ENCODE peak calls at places on chromosomes 4 and X, in nine cellular contexts. S is left ventricle myocardium inferior; H is GM23248; E is colonic mucosa; T is neuronal stem cell; K is fibroblast of lung; V is effector memory CD4-positive, alpha-beta T cell; F is keratinocyte; A is Panc1. C is an unnamed sample.

GRCh38 chr4:86453044-86453501 is 93.2 kb upstream of the MAPK10 start:
- DNase-seq in K (peak; percentile 93), H (no peak), A (no peak), T (no peak), E (peak; percentile 29), V (no peak), S (peak; percentile 44), F (no peak), C (no peak)

GRCh38 chrX:1152090-1152489 is 60.4 kb downstream of the CRLF2 start:
- DNase-seq in A (no peak), E (no peak), T (no peak), K (no peak), F (no peak), S (no peak), V (no peak), H (no peak), C (no peak)

GRCh38 chr4:128286474-128287158 is 997 bp downstream of the PGRMC2 start:
- DNase-seq in A (no peak), K (peak; percentile 55), T (peak; percentile 15), S (no peak), F (no peak), E (peak; percentile 63), H (peak; percentile 73), V (no peak), C (peak; percentile 82)

GRCh38 chr4:37476691-37477090 is 209.5 kb downstream of the RELL1 start:
- DNase-seq in E (no peak), F (no peak), S (no peak), K (no peak), T (no peak), V (no peak), H (no peak), A (no peak), C (no peak)

GRCh38 chrX:53308836-53309235 is 27.5 kb upstream of the IQSEC2 start:
- DNase-seq in A (no peak), T (no peak), F (no peak), K (no peak), V (no peak), E (no peak), H (no peak), S (no peak), C (no peak)

GRCh38 chr4:41212221-41213203 is 1.8 kb downstream of the APBB2 start:
- DNase-seq in F (no peak), V (no peak), K (peak; percentile 81), T (no peak), H (peak; percentile 77), S (no peak), A (peak; percentile 69), E (peak; percentile 57), C (peak; percentile 70)

GRCh38 chr4:2289311-2289954 is 27.5 kb upstream of the MXD4 start:
- DNase-seq in A (no peak), F (no peak), T (no peak), H (no peak), V (no peak), K (no peak), E (no peak), S (no peak), C (no peak)

GRCh38 chrX:38930474-38930873 is 129.2 kb downstream of the MID1IP1 start:
- DNase-seq in F (no peak), T (no peak), V (no peak), H (no peak), E (no peak), K (no peak), A (no peak), S (no peak), C (no peak)

GRCh38 chr4:24089831-24090531 is 200.1 kb upstream of the PPARGC1A start:
- DNase-seq in T (no peak), A (no peak), E (no peak), F (no peak), V (no peak), H (peak; percentile 50), S (no peak), K (peak; percentile 89), C (no peak)

GRCh38 chr4:186808635-186809018 is 85.0 kb upstream of the FAT1 start:
- DNase-seq in T (no peak), S (no peak), A (no peak), H (peak; percentile 94), K (peak; percentile 53), V (no peak), F (no peak), E (no peak), C (no peak)

GRCh38 chr4:105991726-105992125 is 96.5 kb downstream of the NPNT start:
- DNase-seq in V (no peak), E (no peak), T (no peak), A (no peak), H (no peak), K (no peak), S (no peak), F (no peak), C (no peak)

GRCh38 chrX:25059273-25059672 is 43.5 kb upstream of the ARX start:
- DNase-seq in V (no peak), E (no peak), A (no peak), H (no peak), T (no peak), S (no peak), F (no peak), K (no peak), C (no peak)
- H3K27ac ChIP-seq in V (no peak overlapping the region), E (no peak overlapping the region), A (no peak overlapping the region), H (no peak overlapping the region), T (no peak overlapping the region), S (no peak overlapping the region), F (no peak overlapping the region), K (no peak overlapping the region), C (no peak overlapping the region)

GRCh38 chrX:11764602-11765067 is 6.6 kb downstream of the MSL3 start:
- DNase-seq in E (no peak), V (no peak), F (no peak), S (no peak), K (no peak), A (no peak), T (no peak), H (no peak), C (no peak)
- H3K36me3 ChIP-seq in E (no peaks in the 10 kb centered on the region), V (peaks cover 27% of the 10 kb centered on the region), F (peaks cover 3% of the 10 kb centered on the region), S (peaks cover 70% of the 10 kb centered on the region), K (no peaks in the 10 kb centered on the region), A (peaks cover 2% of the 10 kb centered on the region), T (peaks cover 22% of the 10 kb centered on the region), H (peaks cover 27% of the 10 kb centered on the region), C (peaks cover 6% of the 10 kb centered on the region)

GRCh38 chr4:111398906-111399330 is 746.3 kb upstream of the FAM241A start:
- DNase-seq in K (peak; percentile 26), F (no peak), S (no peak), H (peak; percentile 66), T (no peak), A (no peak), V (no peak), E (no peak), C (no peak)
- H3K27ac ChIP-seq in K (no peak overlapping the region), F (no peak overlapping the region), S (peak overlapping the region; percentile 6), H (peak overlapping the region; percentile 10), T (no peak overlapping the region), A (no peak overlapping the region), V (no peak overlapping the region), E (no peak overlapping the region), C (no peak overlapping the region)

DNA sequence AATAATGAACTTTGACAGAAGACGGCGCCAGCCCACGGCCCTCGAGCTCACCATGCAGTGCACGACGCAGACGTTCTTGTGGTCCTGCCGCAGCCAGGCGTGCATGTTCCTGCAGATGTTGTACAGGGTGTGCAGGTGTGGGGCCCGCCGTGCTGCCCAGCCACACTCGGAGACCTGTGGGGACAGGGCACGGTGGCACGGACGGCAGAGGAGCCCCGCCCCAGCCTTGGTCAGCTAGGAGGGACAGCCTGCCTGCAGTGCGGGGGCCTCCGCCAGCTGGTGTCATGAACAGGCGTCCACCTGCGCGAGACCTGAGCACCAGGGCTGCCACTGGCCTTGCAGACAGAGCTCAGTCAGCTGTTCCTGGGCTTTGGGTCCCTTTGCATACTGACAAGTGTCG is 49.5 kb downstream of the GAK start:
- DNase-seq in F (no peak), A (no peak), H (no peak), E (no peak), K (no peak), S (no peak), T (no peak), V (no peak), C (no peak)
- H3K36me3 ChIP-seq in F (peaks cover 56% of the 10 kb centered on the region), A (no peaks in the 10 kb centered on the region), H (peaks cover 5% of the 10 kb centered on the region), E (peaks cover 13% of the 10 kb centered on the region), K (peaks cover 34% of the 10 kb centered on the region), S (peaks cover 88% of the 10 kb centered on the region), T (peaks cover 36% of the 10 kb centered on the region), V (peaks cover 24% of the 10 kb centered on the region), C (peaks cover 28% of the 10 kb centered on the region)

DNA sequence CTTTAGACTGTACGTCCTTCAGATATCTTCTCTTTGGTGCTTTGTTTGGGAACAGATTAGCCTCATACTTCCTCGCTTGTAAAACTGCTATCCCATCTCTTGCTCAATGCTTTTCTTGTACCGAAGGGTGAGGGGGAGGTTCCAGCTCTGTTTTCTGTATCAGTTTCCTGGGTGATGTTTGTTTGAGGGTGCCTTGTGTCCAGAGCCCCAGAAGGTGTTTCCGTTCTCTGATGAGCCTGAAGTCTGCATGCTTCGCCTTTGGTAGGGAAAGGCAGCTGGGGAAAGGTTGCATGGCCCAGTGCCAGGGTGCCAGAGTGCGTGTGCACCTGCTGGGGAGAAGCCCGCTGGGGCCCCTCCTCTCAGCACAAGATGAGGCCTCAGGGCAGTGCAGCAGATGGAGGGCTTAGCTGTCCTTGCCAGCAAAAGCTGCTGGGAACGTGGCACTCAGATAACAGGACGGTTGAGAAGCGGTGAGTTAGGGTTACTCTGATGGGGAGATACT is 73.7 kb downstream of the TBL1X start:
- DNase-seq in S (no peak), E (peak; percentile 44), K (no peak), A (no peak), F (no peak), H (no peak), T (no peak), V (no peak), C (peak; percentile 79)
- H3K27ac ChIP-seq in S (no peak overlapping the region), E (no peak overlapping the region), K (no peak overlapping the region), A (no peak overlapping the region), F (no peak overlapping the region), H (no peak overlapping the region), T (no peak overlapping the region), V (no peak overlapping the region), C (no peak overlapping the region)

GRCh38 chr4:158714937-158715336 is 8.3 kb downstream of the PPID start:
- DNase-seq in E (no peak), F (no peak), S (no peak), T (no peak), A (no peak), H (no peak), V (no peak), K (no peak), C (no peak)
- H3K36me3 ChIP-seq in E (peaks cover 11% of the 10 kb centered on the region), F (peaks cover 25% of the 10 kb centered on the region), S (peaks cover 99% of the 10 kb centered on the region), T (peaks cover 27% of the 10 kb centered on the region), A (peaks cover 38% of the 10 kb centered on the region), H (peaks cover 57% of the 10 kb centered on the region), V (peaks cover 83% of the 10 kb centered on the region), K (peaks cover 2% of the 10 kb centered on the region), C (peaks cover 25% of the 10 kb centered on the region)

DNA sequence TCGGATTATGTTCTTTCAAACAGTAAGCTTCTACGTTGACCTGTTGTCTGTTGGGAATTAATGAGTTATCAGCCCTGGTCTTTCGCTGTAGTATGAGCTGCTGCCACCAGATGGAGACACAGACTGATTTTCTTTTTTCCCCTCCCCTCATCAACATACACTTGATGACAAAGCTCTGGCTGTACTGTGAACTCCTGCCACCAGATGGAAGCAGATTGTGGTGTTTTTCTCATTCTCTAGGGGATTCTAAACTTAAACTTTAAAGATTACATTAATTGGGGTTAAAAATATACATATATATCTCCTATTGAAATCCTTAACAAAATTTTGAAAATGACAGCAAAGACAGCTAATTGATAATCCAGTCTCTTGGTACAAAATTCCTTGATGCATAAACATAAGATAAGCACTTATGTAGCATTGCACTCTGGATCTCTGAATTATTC is 44.8 kb downstream of the SMS start:
- DNase-seq in K (peak; percentile 85), E (peak; percentile 76), F (peak; percentile 53), T (peak; percentile 65), S (peak; percentile 36), H (peak; percentile 76), V (peak; percentile 5), A (peak; percentile 61), C (peak; percentile 76)
- H3K27ac ChIP-seq in K (no peak overlapping the region), E (no peak overlapping the region), F (no peak overlapping the region), T (no peak overlapping the region), S (no peak overlapping the region), H (no peak overlapping the region), V (no peak overlapping the region), A (no peak overlapping the region), C (no peak overlapping the region)